ENCODE peak calls at places on chromosomes 3 and 15, in six cellular contexts. U is endothelial cell of umbilical vein, B is adrenal gland, W is breast epithelium, L is IMR-90, Z is heart left ventricle. G is an unnamed sample.

GRCh38 chr3:142977399-142977728 is 13.9 kb upstream of the PAQR9 start:
- DNase-seq in U (no peak), L (peak; percentile 24), Z (no peak), B (no peak), W (no peak), G (no peak)

GRCh38 chr3:8778475-8778874 is 9.1 kb upstream of the OXTR start:
- DNase-seq in L (peak; percentile 24), U (no peak), W (no peak), B (no peak), Z (no peak), G (no peak)

GRCh38 chr3:52144796-52145735 is 9.2 kb downstream of the POC1A start:
- DNase-seq in U (no peak), B (no peak), L (no peak), Z (no peak), W (no peak), G (no peak)

GRCh38 chr15:37015025-37015424 is 85.3 kb downstream of the MEIS2 start:
- DNase-seq in B (peak; percentile 81), W (no peak), L (no peak), U (no peak), Z (no peak), G (peak; percentile 51)

GRCh38 chr3:195883160-195883559 is 25.2 kb downstream of the TNK2 start:
- DNase-seq in Z (peak; percentile 16), W (no peak), B (no peak), U (no peak), L (no peak), G (no peak)

GRCh38 chr3:155675094-155675493 is 69.8 kb downstream of the PLCH1 start:
- DNase-seq in U (no peak), Z (no peak), B (no peak), L (no peak), W (no peak), G (no peak)

GRCh38 chr15:58748787-58749531 is 548 bp downstream of the ADAM10 start:
- DNase-seq in U (peak; percentile 56), Z (peak; percentile 80), W (no peak), B (peak; percentile 65), L (no peak), G (peak; percentile 28)

GRCh38 chr3:46080124-46080991 is 53.1 kb upstream of the XCR1 start:
- DNase-seq in U (no peak), Z (no peak), L (no peak), B (no peak), W (no peak), G (no peak)

GRCh38 chr15:84981054-84981710 is 474 bp upstream of the PDE8A start:
- DNase-seq in L (peak; percentile 96), W (peak; percentile 89), B (peak; percentile 95), Z (peak; percentile 99), U (peak; percentile 97), G (peak; percentile 90)

GRCh38 chr3:46943237-46944187 is 33.0 kb downstream of the CCDC12 start:
- DNase-seq in W (no peak), L (no peak), Z (peak; percentile 37), U (peak; percentile 74), B (no peak), G (no peak)

GRCh38 chr3:14717307-14717706 is 42.4 kb downstream of the C3orf20 start:
- DNase-seq in L (no peak), B (no peak), Z (no peak), U (no peak), W (no peak), G (no peak)

GRCh38 chr3:52798978-52799476 is 4.4 kb downstream of the ITIH3 start:
- DNase-seq in L (no peak), Z (no peak), B (peak; percentile 47), U (peak; percentile 18), W (no peak), G (no peak)

GRCh38 chr15:62853114-62853832 is 189.3 kb upstream of the TPM1 start:
- DNase-seq in B (peak; percentile 32), U (no peak), L (no peak), W (peak; percentile 73), Z (no peak), G (peak; percentile 44)

GRCh38 chr3:39101022-39101689 is 6.3 kb downstream of the GORASP1 start:
- DNase-seq in L (peak; percentile 26), B (no peak), U (peak; percentile 32), W (no peak), Z (no peak), G (no peak)

GRCh38 chr3:42979044-42979962 is at the start of gene GASK1A:
- DNase-seq in Z (peak; percentile 75), W (no peak), B (peak; percentile 61), L (no peak), U (no peak), G (peak; percentile 20)

GRCh38 chr3:13584901-13585300 is 36.0 kb downstream of the FBLN2 start:
- DNase-seq in W (no peak), U (no peak), Z (no peak), L (no peak), B (no peak), G (no peak)

GRCh38 chr3:73432021-73432722 is 192.6 kb downstream of the PDZRN3 start:
- DNase-seq in W (no peak), U (peak; percentile 42), Z (no peak), B (peak; percentile 39), L (peak; percentile 54), G (no peak)

GRCh38 chr3:126267169-126267975 is 87.0 kb upstream of the ALDH1L1 start:
- DNase-seq in L (peak; percentile 91), U (peak; percentile 89), Z (peak; percentile 79), B (peak; percentile 76), W (peak; percentile 74), G (peak; percentile 61)

GRCh38 chr3:38177175-38177574 is 11.8 kb downstream of the OXSR1 start:
- DNase-seq in W (no peak), Z (no peak), L (peak; percentile 13), U (no peak), B (no peak), G (no peak)

GRCh38 chr3:189780556-189781270 is 149.5 kb downstream of the TP63 start:
- DNase-seq in B (no peak), Z (no peak), L (no peak), W (no peak), U (no peak), G (no peak)

GRCh38 chr3:45911496-45912226 is 25.3 kb downstream of the CCR9 start:
- DNase-seq in B (no peak), U (no peak), L (no peak), W (no peak), Z (no peak), G (no peak)

GRCh38 chr15:100131321-100132224 is 210.2 kb downstream of the ADAMTS17 start:
- DNase-seq in U (peak; percentile 25), L (peak; percentile 39), B (peak; percentile 76), Z (peak; percentile 81), W (no peak), G (peak; percentile 18)

GRCh38 chr3:124779116-124779515 is 48.9 kb downstream of the UMPS start:
- DNase-seq in W (no peak), L (no peak), Z (no peak), B (no peak), U (no peak), G (no peak)

GRCh38 chr3:55891106-55891505 is 404.0 kb upstream of the WNT5A start:
- DNase-seq in W (no peak), U (no peak), B (no peak), L (no peak), Z (no peak), G (no peak)

GRCh38 chr3:46857485-46858341 is 5.5 kb downstream of the MYL3 start:
- DNase-seq in U (no peak), Z (peak; percentile 44), W (no peak), B (peak; percentile 7), L (no peak), G (no peak)

GRCh38 chr3:11591401-11592266 is 52.1 kb downstream of the VGLL4 start:
- DNase-seq in B (peak; percentile 58), W (peak; percentile 79), L (peak; percentile 87), U (peak; percentile 70), Z (no peak), G (no peak)

GRCh38 chr3:129690963-129691362 is 84.5 kb upstream of the PLXND1 start:
- DNase-seq in U (no peak), Z (no peak), W (no peak), B (no peak), L (no peak), G (no peak)

GRCh38 chr3:65732060-65732933 is 306.4 kb downstream of the MAGI1 start:
- DNase-seq in Z (no peak), L (peak; percentile 80), B (no peak), U (peak; percentile 73), W (no peak), G (peak; percentile 33)

GRCh38 chr3:97658670-97659285 is 105.8 kb upstream of the ARL6 start:
- DNase-seq in W (no peak), L (peak; percentile 2), Z (no peak), B (no peak), U (peak; percentile 10), G (no peak)
- TF ChIP-seq CTCF in W (peak; percentile 55), L (peak; percentile 40), Z (no peak), B (peak; percentile 55), U (peak; percentile 28), G (peak; percentile 62)

GRCh38 chr15:65067645-65068416 is at the start of gene RASL12:
- DNase-seq in B (no peak), L (no peak), U (no peak), W (no peak), Z (peak; percentile 73), G (no peak)
- TF ChIP-seq POLR2A in B (no peak), L (no peak), U (no peak), W (no peak), Z (no peak), G (no peak)

DNA sequence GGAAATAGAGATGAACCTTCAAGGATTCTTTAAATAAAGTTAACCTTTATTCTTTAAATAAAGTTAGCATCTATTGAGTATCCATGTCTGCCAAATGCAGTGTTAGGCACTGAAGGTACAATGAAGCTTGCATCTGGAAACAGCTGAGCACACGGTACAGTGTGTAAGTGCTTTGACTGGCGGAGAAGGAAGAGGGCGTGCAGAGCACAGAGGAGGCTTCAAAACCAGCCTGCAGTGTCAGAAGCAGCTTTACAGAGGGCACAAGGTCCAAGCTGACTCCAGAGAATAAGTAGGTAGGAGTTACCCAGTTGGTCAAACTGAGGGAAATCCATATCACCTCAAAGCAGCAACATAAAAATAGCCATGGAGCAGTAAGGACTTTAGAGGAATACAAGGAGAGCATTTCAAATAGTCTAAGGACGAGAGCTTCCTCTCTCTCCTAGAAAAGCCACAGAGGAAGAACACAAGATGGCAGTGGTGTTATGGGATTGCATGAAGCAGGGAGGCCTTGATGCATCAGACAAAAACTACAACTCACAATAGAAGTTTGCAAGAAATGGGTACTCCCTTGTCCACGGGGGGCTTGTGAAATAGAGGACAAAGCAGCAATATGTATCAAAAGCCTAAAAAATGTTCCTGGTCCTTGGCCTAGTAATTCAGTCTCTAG is 60.3 kb upstream of the PPP2R3A start:
- DNase-seq in B (no peak), Z (no peak), U (no peak), L (peak; percentile 51), W (no peak), G (no peak)
- TF ChIP-seq CTCF in B (no peak), Z (no peak), U (no peak), L (peak; percentile 46), W (no peak), G (no peak)

DNA sequence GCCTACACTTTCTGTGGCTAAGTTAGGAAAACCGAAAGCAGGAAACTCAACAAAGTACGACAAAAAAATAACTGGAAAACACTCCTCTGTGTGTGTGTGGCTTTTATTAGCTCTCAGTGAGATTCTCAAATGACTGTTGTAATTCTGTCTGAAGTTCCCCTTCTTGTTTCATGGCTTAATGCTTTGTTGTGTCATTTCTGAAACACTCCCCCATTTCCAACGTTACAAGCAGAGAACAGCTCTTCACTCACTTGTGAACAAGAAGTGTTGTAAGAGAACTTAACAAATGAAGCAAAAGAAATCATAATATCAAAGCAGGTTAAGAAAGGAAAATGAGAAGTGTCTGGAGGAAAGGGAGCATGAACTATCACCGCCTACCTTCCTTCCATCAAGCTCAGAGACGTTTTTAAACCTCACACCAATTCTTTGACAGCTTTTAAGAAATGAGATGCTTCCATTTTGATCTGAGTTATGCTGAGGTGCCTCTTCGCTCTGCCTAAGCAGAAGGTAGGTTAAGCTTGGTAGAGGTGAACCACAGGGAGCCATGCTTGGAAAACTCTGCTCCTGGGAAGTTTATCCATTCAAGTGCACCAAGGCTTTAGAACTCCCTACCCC is 12.4 kb upstream of the SEC62 start:
- DNase-seq in U (no peak), L (no peak), Z (no peak), W (no peak), B (no peak), G (no peak)
- TF ChIP-seq POLR2A in U (no peak), L (no peak), Z (no peak), W (no peak), B (no peak), G (no peak)